ENCODE peak calls at places on chromosomes 12 and 14, in seven cellular contexts. K, N, T, J, F, G and E are unnamed samples.

GRCh38 chr12:88371416-88372183 is 208.7 kb downstream of the KITLG start:
- DNase-seq in K (no peak), N (no peak), T (no peak), J (no peak), F (no peak), G (no peak), E (no peak)

GRCh38 chr12:106428379-106428778 is 70.8 kb downstream of the POLR3B start:
- DNase-seq in K (no peak), N (no peak), T (no peak), J (peak; percentile 24), F (peak; percentile 52), G (no peak), E (no peak)

GRCh38 chr14:60266021-60266937 is 17.3 kb downstream of the PPM1A start:
- DNase-seq in K (peak; percentile 44), N (no peak), T (no peak), J (no peak), F (no peak), G (no peak), E (no peak)

GRCh38 chr14:52987042-52987441 is 36.2 kb upstream of the FERMT2 start:
- DNase-seq in K (no peak), N (no peak), T (no peak), J (no peak), F (no peak), G (no peak), E (no peak)

GRCh38 chr12:24480766-24481449 is 468.0 kb downstream of the BCAT1 start:
- DNase-seq in K (no peak), N (no peak), T (no peak), J (no peak), F (no peak), G (no peak), E (no peak)

GRCh38 chr14:36700656-36701055 is 39.0 kb downstream of the PAX9 start:
- DNase-seq in K (no peak), N (no peak), T (no peak), J (no peak), F (no peak), G (no peak), E (no peak)

GRCh38 chr14:75479770-75480600 is 42.3 kb upstream of the BATF start:
- DNase-seq in K (no peak), N (no peak), T (no peak), J (no peak), F (no peak), G (no peak), E (no peak)

GRCh38 chr12:47837190-47838171 is 17.8 kb upstream of the HDAC7 start:
- DNase-seq in K (peak; percentile 70), N (peak; percentile 21), T (no peak), J (peak; percentile 75), F (peak; percentile 68), G (peak; percentile 15), E (peak; percentile 74)

GRCh38 chr14:104637546-104638003 is 33.0 kb upstream of the TMEM179 start:
- DNase-seq in K (no peak), N (no peak), T (no peak), J (no peak), F (no peak), G (no peak), E (no peak)

GRCh38 chr12:104684884-104685283 is 228.1 kb downstream of the CHST11 start:
- DNase-seq in K (no peak), N (no peak), T (no peak), J (no peak), F (peak; percentile 67), G (no peak), E (no peak)

GRCh38 chr14:76708028-76708427 is 53.2 kb upstream of the VASH1 start:
- DNase-seq in K (no peak), N (no peak), T (no peak), J (no peak), F (peak; percentile 47), G (no peak), E (no peak)

GRCh38 chr12:94676011-94676709 is 25.8 kb upstream of the TMCC3 start:
- DNase-seq in K (no peak), N (no peak), T (no peak), J (peak; percentile 9), F (no peak), G (no peak), E (no peak)

GRCh38 chr12:7188557-7189397 is 709 bp upstream of the PEX5 start:
- DNase-seq in K (peak; percentile 80), N (no peak), T (peak; percentile 18), J (peak; percentile 54), F (peak; percentile 82), G (peak; percentile 40), E (peak; percentile 79)

GRCh38 chr14:105503918-105504692 is 13.1 kb downstream of the TEDC1 start:
- DNase-seq in K (no peak), N (no peak), T (no peak), J (no peak), F (no peak), G (no peak), E (no peak)

GRCh38 chr12:32586390-32586789 is 92.7 kb upstream of the DNM1L start:
- DNase-seq in K (no peak), N (no peak), T (no peak), J (no peak), F (peak; percentile 54), G (no peak), E (no peak)

GRCh38 chr12:101715045-101715444 is 17.6 kb downstream of the CHPT1 start:
- DNase-seq in K (no peak), N (no peak), T (no peak), J (no peak), F (no peak), G (no peak), E (no peak)

GRCh38 chr12:95059984-95060383 is 13.4 kb downstream of the NR2C1 start:
- DNase-seq in K (no peak), N (no peak), T (no peak), J (no peak), F (no peak), G (no peak), E (no peak)

GRCh38 chr12:89016970-89017778 is 335.1 kb downstream of the DUSP6 start:
- DNase-seq in K (peak; percentile 57), N (peak; percentile 74), T (no peak), J (peak; percentile 47), F (peak; percentile 76), G (no peak), E (no peak)

GRCh38 chr14:88825078-88825458 is 617 bp downstream of the TTC8 start:
- DNase-seq in K (no peak), N (no peak), T (no peak), J (no peak), F (peak; percentile 23), G (no peak), E (no peak)

GRCh38 chr14:65650843-65651242 is 238.3 kb downstream of the FUT8 start:
- DNase-seq in K (no peak), N (no peak), T (no peak), J (no peak), F (no peak), G (no peak), E (no peak)

GRCh38 chr14:68784995-68785816 is 7.7 kb downstream of the ZFP36L1 start:
- DNase-seq in K (no peak), N (no peak), T (no peak), J (no peak), F (peak; percentile 86), G (no peak), E (no peak)

GRCh38 chr12:3882896-3883564 is 9.8 kb upstream of the PARP11 start:
- DNase-seq in K (no peak), N (no peak), T (no peak), J (no peak), F (peak; percentile 19), G (no peak), E (no peak)

GRCh38 chr12:114694436-114695304 is 10.7 kb upstream of the TBX3 start:
- DNase-seq in K (no peak), N (no peak), T (no peak), J (no peak), F (no peak), G (no peak), E (no peak)

GRCh38 chr12:19443585-19443984 is 4.3 kb downstream of the AEBP2 start:
- DNase-seq in K (no peak), N (no peak), T (no peak), J (no peak), F (no peak), G (no peak), E (no peak)

GRCh38 chr12:117738233-117738632 is 230.6 kb downstream of the KSR2 start:
- DNase-seq in K (no peak), N (no peak), T (no peak), J (no peak), F (no peak), G (no peak), E (no peak)

GRCh38 chr14:69553221-69553620 is 21.4 kb downstream of the CCDC177 start:
- DNase-seq in K (no peak), N (no peak), T (no peak), J (no peak), F (peak; percentile 75), G (no peak), E (no peak)

GRCh38 chr12:124515981-124516380 is 51.4 kb downstream of the NCOR2 start:
- DNase-seq in K (no peak), N (no peak), T (no peak), J (no peak), F (no peak), G (no peak), E (peak; percentile 64)

GRCh38 chr12:101564912-101565311 is 29.9 kb upstream of the MYBPC1 start:
- DNase-seq in K (no peak), N (no peak), T (no peak), J (no peak), F (no peak), G (no peak), E (no peak)

GRCh38 chr12:124032265-124032886 is 59.4 kb downstream of the ZNF664 start:
- DNase-seq in K (peak; percentile 62), N (no peak), T (no peak), J (peak; percentile 63), F (peak; percentile 71), G (no peak), E (no peak)